ENCODE peak calls at places on chromosomes 1 and 21, in seven cellular contexts. W is pons, P is B cell, C is Calu3, A is WTC11, Z is NAMALWA, R is HFFc6. J is an unnamed sample.

GRCh38 chr1:47059376-47059775 is 7.7 kb upstream of the CYP4Z1 start:
- DNase-seq in W (no peak), P (no peak), C (no peak), A (no peak), Z (no peak), R (no peak), J (no peak)

GRCh38 chr1:208731976-208732821 is 488.0 kb upstream of the PLXNA2 start:
- DNase-seq in W (no peak), P (peak), C (no peak), A (no peak), Z (peak), R (no peak), J (peak)

GRCh38 chr1:67431869-67432578 is 1.8 kb upstream of the SERBP1 start:
- DNase-seq in W (no peak), P (no peak), C (no peak), A (no peak), Z (peak), R (no peak), J (no peak)

GRCh38 chr1:24870551-24871195 is 59.4 kb downstream of the RUNX3 start:
- DNase-seq in W (no peak), P (peak), C (no peak), A (no peak), Z (no peak), R (no peak), J (no peak)

GRCh38 chr1:154957258-154957657 is 1.4 kb upstream of the PBXIP1 start:
- DNase-seq in W (no peak), P (no peak), C (no peak), A (no peak), Z (no peak), R (no peak), J (no peak)

GRCh38 chr21:25573409-25574206 is 33.7 kb downstream of the MRPL39 start:
- DNase-seq in W (no peak), P (no peak), C (peak), A (no peak), Z (peak), R (peak), J (peak)

GRCh38 chr1:228043281-228043845 is 36.6 kb downstream of the WNT3A start:
- DNase-seq in W (no peak), P (no peak), C (peak), A (no peak), Z (no peak), R (no peak), J (no peak)

GRCh38 chr1:40534589-40534988 is 3.2 kb downstream of the ZNF684 start:
- DNase-seq in W (no peak), P (no peak), C (no peak), A (no peak), Z (no peak), R (no peak), J (no peak)

GRCh38 chr1:236039736-236040670 is 24.9 kb downstream of the NID1 start:
- DNase-seq in W (no peak), P (no peak), C (no peak), A (no peak), Z (no peak), R (no peak), J (no peak)

GRCh38 chr1:39507230-39507928 is 15.9 kb downstream of the BMP8A start:
- DNase-seq in W (no peak), P (no peak), C (no peak), A (peak), Z (no peak), R (no peak), J (no peak)

GRCh38 chr21:15659768-15660423 is 69.9 kb upstream of the USP25 start:
- DNase-seq in W (no peak), P (no peak), C (no peak), A (no peak), Z (no peak), R (peak), J (no peak)

GRCh38 chr1:148372731-148373130 is 110.4 kb downstream of the PPIAL4G start:
- DNase-seq in W (no peak), P (no peak), C (no peak), A (no peak), Z (no peak), R (peak), J (peak)

GRCh38 chr1:27544818-27545612 is 55.0 kb upstream of the WASF2 start:
- DNase-seq in W (no peak), P (no peak), C (no peak), A (no peak), Z (no peak), R (no peak), J (no peak)

GRCh38 chr1:40763742-40764532 is 19.6 kb upstream of the KCNQ4 start:
- DNase-seq in W (no peak), P (no peak), C (no peak), A (no peak), Z (no peak), R (no peak), J (peak)

GRCh38 chr1:202255343-202255742 is 61.7 kb downstream of the LGR6 start:
- DNase-seq in W (no peak), P (no peak), C (no peak), A (no peak), Z (no peak), R (no peak), J (no peak)

GRCh38 chr1:185238447-185238846 is 78.6 kb downstream of the IVNS1ABP start:
- DNase-seq in W (no peak), P (no peak), C (no peak), A (no peak), Z (peak), R (no peak), J (no peak)

GRCh38 chr1:38690790-38691189 is 168.8 kb downstream of the RRAGC start:
- DNase-seq in W (peak), P (no peak), C (no peak), A (no peak), Z (no peak), R (no peak), J (no peak)